ENCODE peak calls at places on chromosomes 5 and 9, in ten cellular contexts. A is glutamatergic neuron; K is fibroblast of lung; X is HFF-Myc; S is CD8-positive, alpha-beta T cell; T is fibroblast of mammary gland; O is A673; D is WTC11; E is MCF 10A; F is H9. R is an unnamed sample.

GRCh38 chr5:15655683-15656082 is 155.7 kb downstream of the FBXL7 start:
- DNase-seq in X (no peak), A (no peak), S (no peak), T (no peak), O (no peak), D (no peak), E (no peak), K (no peak), F (no peak), R (no peak)

GRCh38 chr9:110762783-110763182 is 94.2 kb downstream of the MUSK start:
- DNase-seq in A (no peak), S (no peak), O (no peak), D (no peak), T (no peak), X (no peak), K (no peak), E (no peak), F (no peak), R (no peak)

GRCh38 chr5:101783241-101784095 is 512.6 kb downstream of the SLCO4C1 start:
- DNase-seq in O (no peak), S (no peak), X (no peak), A (no peak), K (peak; percentile 0), F (no peak), T (no peak), D (peak; percentile 12), E (no peak), R (no peak)

GRCh38 chr5:124932791-124933600 is 186.6 kb upstream of the ZNF608 start:
- DNase-seq in S (no peak), F (no peak), A (no peak), E (peak; percentile 59), T (peak; percentile 65), X (peak; percentile 78), K (peak; percentile 28), D (no peak), O (no peak), R (no peak)

GRCh38 chr5:1488882-1489680 is 34.7 kb downstream of the LPCAT1 start:
- DNase-seq in F (no peak), A (no peak), X (no peak), O (no peak), D (no peak), E (no peak), K (peak; percentile 75), S (no peak), T (peak; percentile 91), R (no peak)

GRCh38 chr9:4666042-4666699 is at the start of gene SPATA6L:
- DNase-seq in K (peak; percentile 48), A (peak; percentile 48), E (peak; percentile 32), T (peak; percentile 46), D (peak; percentile 34), X (no peak), O (peak; percentile 85), F (peak; percentile 29), S (peak; percentile 36), R (peak; percentile 24)

GRCh38 chr9:95438958-95439357 is 77.8 kb downstream of the PTCH1 start:
- DNase-seq in T (peak; percentile 25), F (no peak), D (no peak), E (no peak), S (no peak), K (no peak), A (no peak), O (no peak), X (no peak), R (no peak)

GRCh38 chr5:171596391-171596878 is 177.0 kb downstream of the FGF18 start:
- DNase-seq in T (peak; percentile 74), K (peak; percentile 98), A (no peak), E (peak; percentile 97), S (no peak), D (peak; percentile 57), X (peak; percentile 45), O (no peak), F (peak; percentile 68), R (no peak)

GRCh38 chr9:13358128-13358527 is 78.6 kb upstream of the MPDZ start:
- DNase-seq in T (peak; percentile 84), O (no peak), E (peak; percentile 24), F (no peak), K (peak; percentile 85), A (no peak), D (no peak), S (no peak), X (peak; percentile 55), R (no peak)

GRCh38 chr9:118577121-118577520 is 792.1 kb downstream of the BRINP1 start:
- DNase-seq in A (no peak), T (peak; percentile 70), F (no peak), D (no peak), K (peak; percentile 54), S (no peak), X (no peak), O (no peak), E (peak; percentile 30), R (no peak)

GRCh38 chr5:73119492-73120157 is 750 bp upstream of the TMEM171 start:
- DNase-seq in E (peak; percentile 63), D (peak; percentile 52), S (no peak), F (peak; percentile 62), A (no peak), O (no peak), T (peak; percentile 8), K (no peak), X (no peak), R (no peak)

GRCh38 chr9:70049672-70050271 is 6.1 kb downstream of the MAMDC2 start:
- DNase-seq in F (no peak), T (peak; percentile 83), S (no peak), D (no peak), X (no peak), O (no peak), E (peak; percentile 91), A (no peak), K (peak; percentile 73), R (no peak)

GRCh38 chr9:116566677-116567488 is 120.2 kb upstream of the TRIM32 start:
- DNase-seq in S (no peak), O (no peak), K (peak; percentile 89), E (no peak), A (no peak), X (no peak), T (peak; percentile 56), F (no peak), D (no peak), R (no peak)

GRCh38 chr5:37005946-37006540 is 129.5 kb downstream of the NIPBL start:
- DNase-seq in S (no peak), F (no peak), D (no peak), O (peak; percentile 49), A (no peak), E (peak; percentile 23), K (peak; percentile 53), X (no peak), T (peak; percentile 45), R (no peak)

DNA sequence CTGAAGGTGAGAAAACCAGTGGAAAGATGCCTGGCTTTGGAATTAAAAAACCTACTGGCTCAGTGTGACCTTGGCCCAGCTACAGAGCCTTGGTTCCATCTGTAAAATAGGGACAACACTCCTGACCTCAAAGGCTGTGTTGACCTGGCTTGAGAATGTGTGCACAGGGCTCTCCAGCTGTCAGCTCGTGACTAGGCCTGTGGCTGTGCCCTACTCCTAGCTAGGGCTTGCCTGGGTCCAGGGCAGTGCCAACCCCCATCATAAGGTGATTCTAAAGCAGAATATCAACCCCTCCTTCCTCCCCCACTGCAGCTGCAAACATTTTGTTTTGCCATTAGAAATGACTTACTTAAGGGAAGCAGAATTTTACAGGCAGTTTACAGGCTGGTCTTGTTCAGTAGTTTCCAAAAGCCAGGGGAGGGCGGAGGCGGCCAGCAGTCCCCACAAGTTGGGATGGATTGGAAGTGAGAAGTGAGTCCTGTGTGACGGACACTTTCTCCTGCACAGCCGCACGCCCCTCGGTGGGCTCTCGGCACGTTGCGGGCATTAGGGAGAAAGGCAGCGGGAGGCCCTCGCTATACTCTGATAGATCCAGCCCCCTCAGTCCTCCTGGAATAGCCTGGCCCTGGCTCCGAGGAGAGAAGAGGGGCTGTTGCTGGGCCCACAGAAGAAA is 7.2 kb downstream of the PITX1 start:
- DNase-seq in F (no peak), O (no peak), S (no peak), A (no peak), E (no peak), T (no peak), K (no peak), X (no peak), D (no peak), R (no peak)
- TF ChIP-seq CTCF in F (no peak), O (no peak), S (no peak), A (no peak), E (no peak), T (no peak), K (no peak), X (no peak), D (no peak), R (no peak)

DNA sequence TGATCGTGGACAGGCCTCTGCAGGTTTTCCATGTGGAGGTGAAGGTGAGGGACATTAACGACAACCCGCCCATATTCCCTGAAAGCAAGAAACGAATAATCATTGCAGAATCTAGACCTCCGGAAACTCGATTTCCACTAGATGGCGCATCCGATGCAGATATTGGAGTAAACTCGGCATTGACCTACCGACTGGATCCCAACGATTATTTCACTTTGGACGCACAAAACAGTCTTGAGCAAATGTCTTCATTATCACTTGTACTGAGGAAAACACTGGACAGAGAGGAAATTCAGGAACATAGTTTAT is 621 bp downstream of the PCDHA13 start:
- DNase-seq in E (peak; percentile 20), K (no peak), X (no peak), A (no peak), S (no peak), T (peak; percentile 5), F (peak; percentile 59), D (peak; percentile 69), O (peak; percentile 89), R (no peak)
- TF ChIP-seq CTCF in E (peak; percentile 9), K (no peak), X (peak; percentile 25), A (no peak), S (no peak), T (no peak), F (peak; percentile 75), D (peak; percentile 21), O (peak; percentile 75), R (no peak)

GRCh38 chr5:38576971-38577684 is 20.7 kb upstream of the LIFR start:
- DNase-seq in E (no peak), D (no peak), A (no peak), T (no peak), K (no peak), S (no peak), X (no peak), F (no peak), O (no peak), R (no peak)
- TF ChIP-seq CTCF in E (no peak), D (no peak), A (no peak), T (no peak), K (no peak), S (no peak), X (no peak), F (no peak), O (no peak), R (no peak)

DNA sequence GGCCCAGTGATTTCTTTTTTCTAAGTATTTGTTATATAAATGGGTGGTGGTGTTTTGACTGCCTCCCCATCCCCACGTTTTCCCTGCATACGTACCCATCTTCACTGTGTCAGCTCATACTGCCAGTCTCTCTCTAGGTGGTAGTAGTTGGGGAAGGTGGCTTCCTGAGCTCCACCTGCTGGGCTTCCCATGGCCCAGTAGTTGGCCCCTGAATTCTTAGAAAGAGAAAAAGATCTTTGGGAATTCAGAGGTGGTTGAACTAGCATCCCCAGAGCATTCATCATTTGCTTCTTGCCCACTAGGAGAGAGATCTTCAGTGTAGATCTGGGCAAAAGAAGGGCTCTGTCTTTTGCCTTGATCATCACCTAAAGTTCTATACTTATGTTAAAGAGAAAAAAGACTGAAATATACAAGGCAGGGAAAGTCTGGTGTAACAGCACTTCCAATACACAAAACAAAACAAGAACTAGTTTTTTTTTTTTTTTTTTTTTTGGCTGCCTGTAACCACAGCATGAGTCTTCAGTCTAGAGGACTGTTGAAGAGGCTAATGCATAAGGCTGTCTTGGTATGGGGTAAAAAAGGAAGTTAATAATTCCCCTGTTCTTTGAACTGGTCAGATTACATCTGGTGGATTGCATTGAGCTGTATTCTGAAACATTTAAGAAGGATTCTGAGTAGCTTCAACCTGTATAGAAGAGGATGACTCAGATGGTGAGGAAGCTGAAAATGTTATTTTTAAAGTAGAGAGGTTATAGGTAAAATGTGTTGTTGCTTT is 128.7 kb downstream of the ATG10 start:
- DNase-seq in E (no peak), A (no peak), F (peak; percentile 26), K (no peak), S (no peak), X (peak; percentile 29), T (peak; percentile 28), D (peak; percentile 13), O (no peak), R (no peak)
- TF ChIP-seq CTCF in E (no peak), A (no peak), F (peak; percentile 35), K (no peak), S (no peak), X (no peak), T (no peak), D (no peak), O (no peak), R (no peak)

R was measured in natural killer cell.